ENCODE peak calls at places on chromosomes 12 and 14, in five cellular contexts. One of them, this sample, is unnamed. For H3K36me3, the result is how much of the 10 kb centered on the place peaks cover.

GRCh38 chr14:96164861-96165490 is 39.7 kb upstream of the BDKRB2 start:
- DNase-seq in ovary: no peak
- DNase-seq in upper lobe of right lung: no peak
- DNase-seq in HCT116: no peak
- DNase-seq in testis: no peak
- DNase-seq in this sample: peak

GRCh38 chr12:69851976-69852375 is 26.9 kb downstream of the MYRFL start:
- DNase-seq in ovary: no peak
- DNase-seq in upper lobe of right lung: no peak
- DNase-seq in HCT116: no peak
- DNase-seq in testis: no peak
- DNase-seq in this sample: no peak

GRCh38 chr12:52198454-52199215 is 6.8 kb upstream of the KRT80 start:
- DNase-seq in ovary: no peak
- DNase-seq in upper lobe of right lung: peak
- DNase-seq in HCT116: no peak
- DNase-seq in testis: no peak
- DNase-seq in this sample: no peak

GRCh38 chr12:54934419-54934818 is 50.1 kb downstream of the TESPA1 start:
- DNase-seq in ovary: no peak
- DNase-seq in upper lobe of right lung: no peak
- DNase-seq in HCT116: no peak
- DNase-seq in testis: no peak
- DNase-seq in this sample: no peak

GRCh38 chr12:4947297-4947696 is 37.6 kb downstream of the KCNA1 start:
- DNase-seq in ovary: no peak
- DNase-seq in upper lobe of right lung: no peak
- DNase-seq in HCT116: no peak
- DNase-seq in testis: no peak
- DNase-seq in this sample: peak

GRCh38 chr14:60647081-60647836 is 2.0 kb downstream of the SIX1 start:
- DNase-seq in ovary: no peak
- DNase-seq in upper lobe of right lung: no peak
- DNase-seq in HCT116: no peak
- DNase-seq in testis: no peak
- DNase-seq in this sample: no peak

GRCh38 chr12:122064780-122065588 is 13.6 kb upstream of the MLXIP start:
- DNase-seq in ovary: peak
- DNase-seq in upper lobe of right lung: no peak
- DNase-seq in HCT116: peak
- DNase-seq in testis: no peak
- DNase-seq in this sample: peak

GRCh38 chr12:4171742-4172141 is 101.8 kb upstream of the CCND2 start:
- DNase-seq in ovary: no peak
- DNase-seq in upper lobe of right lung: no peak
- DNase-seq in HCT116: no peak
- DNase-seq in testis: no peak
- DNase-seq in this sample: no peak

GRCh38 chr12:20631711-20632110 is 63.4 kb upstream of the SLCO1C1 start:
- DNase-seq in ovary: no peak
- DNase-seq in upper lobe of right lung: no peak
- DNase-seq in HCT116: no peak
- DNase-seq in testis: no peak
- DNase-seq in this sample: no peak

GRCh38 chr12:57477710-57478681 is 1.7 kb downstream of the ARHGAP9 start:
- DNase-seq in ovary: no peak
- DNase-seq in upper lobe of right lung: no peak
- DNase-seq in HCT116: no peak
- DNase-seq in testis: no peak
- DNase-seq in this sample: no peak

GRCh38 chr12:112962561-112962960 is 15.8 kb upstream of the OAS2 start:
- DNase-seq in ovary: no peak
- DNase-seq in upper lobe of right lung: no peak
- DNase-seq in HCT116: no peak
- DNase-seq in testis: no peak
- DNase-seq in this sample: no peak

GRCh38 chr14:104109731-104110361 is 24.3 kb downstream of the ASPG start:
- DNase-seq in ovary: no peak
- DNase-seq in upper lobe of right lung: peak
- DNase-seq in HCT116: no peak
- DNase-seq in testis: no peak
- DNase-seq in this sample: peak

GRCh38 chr12:28079539-28079938 is 107.0 kb upstream of the PTHLH start:
- DNase-seq in ovary: no peak
- DNase-seq in upper lobe of right lung: no peak
- DNase-seq in HCT116: no peak
- DNase-seq in testis: no peak
- DNase-seq in this sample: no peak

GRCh38 chr12:89051065-89051677 is 301.1 kb downstream of the DUSP6 start:
- DNase-seq in ovary: no peak
- DNase-seq in upper lobe of right lung: no peak
- DNase-seq in HCT116: peak
- DNase-seq in testis: peak
- DNase-seq in this sample: peak

GRCh38 chr12:87405918-87406317 is 623.3 kb downstream of the C12orf50 start:
- DNase-seq in ovary: no peak
- DNase-seq in upper lobe of right lung: no peak
- DNase-seq in HCT116: no peak
- DNase-seq in testis: no peak
- DNase-seq in this sample: no peak

GRCh38 chr14:105497671-105498429 is 6.8 kb downstream of the TEDC1 start:
- DNase-seq in ovary: no peak
- DNase-seq in upper lobe of right lung: peak
- DNase-seq in HCT116: no peak
- DNase-seq in testis: no peak
- DNase-seq in this sample: no peak

GRCh38 chr14:95264271-95264973 is 55.3 kb downstream of the CLMN start:
- DNase-seq in ovary: no peak
- DNase-seq in upper lobe of right lung: no peak
- DNase-seq in HCT116: no peak
- DNase-seq in testis: no peak
- DNase-seq in this sample: no peak

GRCh38 chr12:105084251-105085250 is at the start of gene ALDH1L2:
- DNase-seq in ovary: peak
- DNase-seq in upper lobe of right lung: peak
- DNase-seq in HCT116: peak
- DNase-seq in testis: peak
- DNase-seq in this sample: peak

GRCh38 chr14:94177806-94178205 is 3.7 kb downstream of the PPP4R4 start:
- DNase-seq in ovary: no peak
- DNase-seq in upper lobe of right lung: no peak
- DNase-seq in HCT116: no peak
- DNase-seq in testis: no peak
- DNase-seq in this sample: no peak

GRCh38 chr12:5716221-5716620 is 228.8 kb downstream of the ANO2 start:
- DNase-seq in ovary: no peak
- DNase-seq in upper lobe of right lung: no peak
- DNase-seq in HCT116: no peak
- DNase-seq in testis: no peak
- DNase-seq in this sample: no peak

GRCh38 chr12:101772019-101772774 is 32.9 kb upstream of the SYCP3 start:
- DNase-seq in ovary: no peak
- DNase-seq in upper lobe of right lung: no peak
- DNase-seq in HCT116: no peak
- DNase-seq in testis: no peak
- DNase-seq in this sample: no peak

GRCh38 chr12:17017402-17017801 is 411.4 kb upstream of the LMO3 start:
- DNase-seq in ovary: no peak
- DNase-seq in upper lobe of right lung: no peak
- DNase-seq in HCT116: no peak
- DNase-seq in testis: no peak
- DNase-seq in this sample: no peak

GRCh38 chr14:93982684-93983007 is 6.3 kb upstream of the ASB2 start:
- DNase-seq in ovary: no peak
- DNase-seq in upper lobe of right lung: no peak
- DNase-seq in HCT116: no peak
- DNase-seq in testis: no peak
- DNase-seq in this sample: no peak

GRCh38 chr12:40942326-40942725 is 245.8 kb upstream of the PDZRN4 start:
- DNase-seq in ovary: no peak
- DNase-seq in upper lobe of right lung: no peak
- DNase-seq in HCT116: no peak
- DNase-seq in testis: no peak
- DNase-seq in this sample: no peak

GRCh38 chr12:25935355-25936144 is 22.9 kb upstream of the RASSF8 start:
- DNase-seq in ovary: no peak
- DNase-seq in upper lobe of right lung: no peak
- DNase-seq in HCT116: no peak
- DNase-seq in testis: no peak
- DNase-seq in this sample: no peak
- TF ChIP-seq CTCF in ovary: no peak
- TF ChIP-seq CTCF in upper lobe of right lung: no peak
- TF ChIP-seq CTCF in HCT116: no peak
- TF ChIP-seq CTCF in testis: no peak
- TF ChIP-seq CTCF in this sample: no peak

GRCh38 chr12:48061943-48062719 is 43.7 kb downstream of the SENP1 start:
- DNase-seq in ovary: no peak
- DNase-seq in upper lobe of right lung: no peak
- DNase-seq in HCT116: no peak
- DNase-seq in testis: no peak
- DNase-seq in this sample: no peak
- H3K36me3 ChIP-seq in ovary: under half
- H3K36me3 ChIP-seq in upper lobe of right lung: half or more
- H3K36me3 ChIP-seq in HCT116: under half
- H3K36me3 ChIP-seq in testis: under half
- H3K36me3 ChIP-seq in this sample: half or more

GRCh38 chr12:93169536-93169935 is 208.2 kb upstream of the NUDT4 start:
- DNase-seq in ovary: no peak
- DNase-seq in upper lobe of right lung: no peak
- DNase-seq in HCT116: no peak
- DNase-seq in testis: no peak
- DNase-seq in this sample: no peak
- H3K4me3 ChIP-seq in ovary: no peak
- H3K4me3 ChIP-seq in upper lobe of right lung: no peak
- H3K4me3 ChIP-seq in HCT116: no peak
- H3K4me3 ChIP-seq in testis: no peak
- H3K4me3 ChIP-seq in this sample: no peak

GRCh38 chr12:59650594-59651229 is 54.9 kb downstream of the SLC16A7 start:
- DNase-seq in ovary: no peak
- DNase-seq in upper lobe of right lung: no peak
- DNase-seq in HCT116: no peak
- DNase-seq in testis: no peak
- DNase-seq in this sample: no peak
- TF ChIP-seq CTCF in ovary: no peak
- TF ChIP-seq CTCF in upper lobe of right lung: no peak
- TF ChIP-seq CTCF in HCT116: no peak
- TF ChIP-seq CTCF in testis: no peak
- TF ChIP-seq CTCF in this sample: no peak

DNA sequence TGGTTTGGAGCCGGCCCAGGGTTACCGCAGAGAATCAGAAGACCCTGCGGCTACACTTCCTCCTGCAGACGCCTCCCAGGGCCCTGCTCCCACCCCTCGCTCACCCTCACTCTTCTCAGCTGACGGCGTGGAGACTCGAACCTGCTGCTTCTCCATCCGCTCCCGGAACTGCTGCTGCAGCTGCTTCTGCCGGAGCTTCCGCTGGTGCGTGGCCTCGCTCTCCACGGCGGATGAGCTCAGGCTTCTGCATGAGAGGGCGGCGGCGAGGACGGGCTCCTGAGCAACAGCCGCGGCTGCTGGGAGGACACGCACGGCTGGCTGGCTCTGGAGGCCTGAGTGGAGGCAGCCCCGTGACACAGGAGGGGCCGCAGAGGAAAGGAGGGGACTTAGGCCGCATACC is 33.3 kb downstream of the RAD52 start:
- DNase-seq in ovary: no peak
- DNase-seq in upper lobe of right lung: no peak
- DNase-seq in HCT116: no peak
- DNase-seq in testis: no peak
- DNase-seq in this sample: no peak
- H3K36me3 ChIP-seq in ovary: under half
- H3K36me3 ChIP-seq in upper lobe of right lung: half or more
- H3K36me3 ChIP-seq in HCT116: under half
- H3K36me3 ChIP-seq in testis: under half
- H3K36me3 ChIP-seq in this sample: half or more

GRCh38 chr12:114412825-114413749 is 7.1 kb upstream of the TBX5 start:
- DNase-seq in ovary: no peak
- DNase-seq in upper lobe of right lung: no peak
- DNase-seq in HCT116: no peak
- DNase-seq in testis: no peak
- DNase-seq in this sample: no peak
- H3K4me3 ChIP-seq in ovary: no peak
- H3K4me3 ChIP-seq in upper lobe of right lung: peak
- H3K4me3 ChIP-seq in HCT116: no peak
- H3K4me3 ChIP-seq in testis: no peak
- H3K4me3 ChIP-seq in this sample: no peak